ENCODE peak calls at places on chromosomes 7 and 10, in six cellular contexts. B, S, R, J, G and H are unnamed samples.

GRCh38 chr10:68075550-68076004 is 494 bp upstream of the HERC4 start:
- DNase-seq in B (no peak), S (no peak), R (no peak), J (no peak), G (no peak), H (no peak)

GRCh38 chr10:98920807-98921206 is 314.8 kb downstream of the HPSE2 start:
- DNase-seq in B (no peak), S (no peak), R (no peak), J (no peak), G (no peak), H (peak; percentile 27)

GRCh38 chr10:111128331-111129167 is 51.7 kb downstream of the ADRA2A start:
- DNase-seq in B (peak; percentile 52), S (peak; percentile 44), R (peak; percentile 52), J (no peak), G (no peak), H (no peak)

GRCh38 chr10:2813277-2813676 is 254.1 kb upstream of the PFKP start:
- DNase-seq in B (no peak), S (no peak), R (no peak), J (no peak), G (no peak), H (no peak)

GRCh38 chr7:94908204-94909022 is 1.0 kb downstream of the PPP1R9A start:
- DNase-seq in B (peak; percentile 52), S (no peak), R (peak; percentile 72), J (peak; percentile 81), G (peak; percentile 52), H (peak; percentile 32)

GRCh38 chr7:103632972-103633371 is 187.0 kb upstream of the SLC26A5 start:
- DNase-seq in B (no peak), S (no peak), R (no peak), J (no peak), G (no peak), H (no peak)

GRCh38 chr10:3081383-3081981 is 14.1 kb downstream of the PFKP start:
- DNase-seq in B (no peak), S (no peak), R (no peak), J (no peak), G (no peak), H (no peak)

GRCh38 chr10:86219271-86219670 is 147.3 kb downstream of the GRID1 start:
- DNase-seq in B (no peak), S (no peak), R (no peak), J (no peak), G (no peak), H (no peak)

GRCh38 chr7:7681191-7681935 is 37.0 kb downstream of the RPA3 start:
- DNase-seq in B (peak; percentile 56), S (no peak), R (no peak), J (peak; percentile 71), G (peak; percentile 46), H (peak; percentile 61)

GRCh38 chr10:93086289-93086688 is 12.6 kb downstream of the CYP26A1 start:
- DNase-seq in B (no peak), S (no peak), R (peak; percentile 22), J (no peak), G (no peak), H (no peak)

GRCh38 chr10:124248056-124248455 is 154.7 kb upstream of the CHST15 start:
- DNase-seq in B (no peak), S (no peak), R (no peak), J (no peak), G (no peak), H (no peak)

GRCh38 chr10:82277591-82277990 is 402.6 kb downstream of the NRG3 start:
- DNase-seq in B (no peak), S (no peak), R (no peak), J (no peak), G (no peak), H (no peak)

GRCh38 chr7:138889982-138890381 is 91.2 kb downstream of the KIAA1549 start:
- DNase-seq in B (no peak), S (no peak), R (no peak), J (no peak), G (no peak), H (no peak)

GRCh38 chr10:44974628-44975431 is 3.8 kb downstream of the DEPP1 start:
- DNase-seq in B (peak; percentile 77), S (peak; percentile 87), R (peak; percentile 76), J (peak; percentile 75), G (peak; percentile 77), H (peak; percentile 85)

GRCh38 chr7:139153832-139154231 is 44.3 kb upstream of the ZC3HAV1 start:
- DNase-seq in B (no peak), S (no peak), R (no peak), J (no peak), G (no peak), H (no peak)

GRCh38 chr10:133094866-133095265 is 7.1 kb downstream of the ADGRA1 start:
- DNase-seq in B (no peak), S (no peak), R (no peak), J (no peak), G (no peak), H (no peak)

GRCh38 chr10:15789793-15790525 is 70.2 kb upstream of the ITGA8 start:
- DNase-seq in B (no peak), S (no peak), R (no peak), J (no peak), G (no peak), H (peak; percentile 87)

GRCh38 chr7:112103246-112103645 is 103.0 kb downstream of the DOCK4 start:
- DNase-seq in B (no peak), S (no peak), R (no peak), J (peak; percentile 56), G (no peak), H (peak; percentile 67)

GRCh38 chr7:85471740-85472139 is 284.9 kb upstream of the SEMA3D start:
- DNase-seq in B (no peak), S (no peak), R (no peak), J (no peak), G (no peak), H (no peak)

GRCh38 chr7:16904086-16904485 is 22.3 kb upstream of the AGR3 start:
- DNase-seq in B (no peak), S (no peak), R (no peak), J (no peak), G (no peak), H (no peak)

GRCh38 chr10:132984801-132985545 is 42.6 kb upstream of the CFAP46 start:
- DNase-seq in B (no peak), S (no peak), R (peak; percentile 84), J (peak; percentile 62), G (no peak), H (no peak)

GRCh38 chr10:78236416-78237015 is 202.9 kb downstream of the RPS24 start:
- DNase-seq in B (no peak), S (no peak), R (no peak), J (no peak), G (no peak), H (no peak)

GRCh38 chr7:112362796-112363195 is 87.5 kb upstream of the IFRD1 start:
- DNase-seq in B (no peak), S (no peak), R (no peak), J (peak; percentile 33), G (no peak), H (peak; percentile 42)

GRCh38 chr10:31317652-31318381 is 1.2 kb upstream of the ZEB1 start:
- DNase-seq in B (peak; percentile 65), S (no peak), R (no peak), J (no peak), G (no peak), H (no peak)

GRCh38 chr10:34854147-34854601 is 39.1 kb upstream of the PARD3 start:
- DNase-seq in B (no peak), S (no peak), R (no peak), J (no peak), G (no peak), H (no peak)

GRCh38 chr10:60182691-60183090 is 207.0 kb downstream of the ANK3 start:
- DNase-seq in B (no peak), S (no peak), R (no peak), J (no peak), G (no peak), H (peak; percentile 11)

GRCh38 chr10:81873231-81873931 is 1.6 kb upstream of the NRG3 start:
- DNase-seq in B (no peak), S (no peak), R (no peak), J (no peak), G (no peak), H (no peak)

GRCh38 chr7:131381069-131381838 is 53.6 kb downstream of the MKLN1 start:
- DNase-seq in B (no peak), S (no peak), R (no peak), J (no peak), G (no peak), H (peak; percentile 43)

GRCh38 chr7:2066251-2066919 is 166.4 kb downstream of the MAD1L1 start:
- DNase-seq in B (no peak), S (no peak), R (no peak), J (no peak), G (no peak), H (no peak)

GRCh38 chr10:3071405-3072198 is 4.3 kb downstream of the PFKP start:
- DNase-seq in B (no peak), S (no peak), R (no peak), J (no peak), G (no peak), H (no peak)

GRCh38 chr10:80507484-80507880 is 30.2 kb upstream of the SH2D4B start:
- DNase-seq in B (no peak), S (no peak), R (no peak), J (no peak), G (no peak), H (no peak)
- H3K27ac ChIP-seq in B (no peak overlapping the region), S (no peak overlapping the region), R (no peak overlapping the region), J (no peak overlapping the region), G (no peak overlapping the region), H (no peak overlapping the region)

DNA sequence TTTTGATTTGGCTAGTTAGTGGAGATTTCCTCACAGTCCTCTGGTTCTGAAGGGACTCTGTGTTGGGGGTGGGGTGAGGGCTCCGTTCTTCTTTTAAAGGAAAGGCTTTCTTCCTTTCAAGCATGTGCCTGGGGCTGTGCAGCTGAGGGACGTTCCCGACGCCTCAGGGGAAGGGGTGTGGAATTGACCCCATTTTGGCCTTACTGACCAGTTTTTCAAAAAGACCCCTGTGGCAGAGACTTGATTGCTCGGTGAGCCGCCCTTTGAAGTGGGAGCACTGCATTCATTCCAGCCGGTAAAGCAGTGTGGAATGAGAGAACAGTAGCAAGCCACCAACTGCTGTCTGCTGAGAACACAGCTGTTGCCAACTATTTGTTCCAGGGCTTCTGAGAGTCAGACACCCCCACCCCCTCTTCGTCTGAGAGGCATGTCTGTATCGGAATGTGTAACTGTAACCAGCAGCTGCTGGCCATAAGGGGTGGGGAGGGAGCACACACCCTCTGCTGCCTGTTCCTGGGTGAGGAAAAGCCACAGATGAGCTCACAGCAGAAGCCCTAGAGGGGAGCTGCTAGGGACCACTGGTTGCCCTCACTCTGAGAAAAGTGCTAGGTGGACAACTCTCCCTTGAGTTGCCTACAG is 33.1 kb downstream of the WBP1L start:
- DNase-seq in B (peak; percentile 78), S (peak; percentile 96), R (peak; percentile 83), J (peak; percentile 83), G (peak; percentile 88), H (peak; percentile 98)
- H3K4me1 ChIP-seq in B (peaks cover 64% of the 10 kb centered on the region), S (peaks cover 90% of the 10 kb centered on the region), R (peaks cover 31% of the 10 kb centered on the region), J (peaks cover 63% of the 10 kb centered on the region), G (peaks cover 30% of the 10 kb centered on the region), H (peaks cover 66% of the 10 kb centered on the region)

GRCh38 chr7:117489016-117489415 is 9.2 kb downstream of the CFTR start:
- DNase-seq in B (no peak), S (no peak), R (no peak), J (no peak), G (no peak), H (no peak)
- H3K27me3 ChIP-seq in B (no peaks in the 10 kb centered on the region), S (no peaks in the 10 kb centered on the region), R (no peaks in the 10 kb centered on the region), J (no peaks in the 10 kb centered on the region), G (no peaks in the 10 kb centered on the region), H (no peaks in the 10 kb centered on the region)

DNA sequence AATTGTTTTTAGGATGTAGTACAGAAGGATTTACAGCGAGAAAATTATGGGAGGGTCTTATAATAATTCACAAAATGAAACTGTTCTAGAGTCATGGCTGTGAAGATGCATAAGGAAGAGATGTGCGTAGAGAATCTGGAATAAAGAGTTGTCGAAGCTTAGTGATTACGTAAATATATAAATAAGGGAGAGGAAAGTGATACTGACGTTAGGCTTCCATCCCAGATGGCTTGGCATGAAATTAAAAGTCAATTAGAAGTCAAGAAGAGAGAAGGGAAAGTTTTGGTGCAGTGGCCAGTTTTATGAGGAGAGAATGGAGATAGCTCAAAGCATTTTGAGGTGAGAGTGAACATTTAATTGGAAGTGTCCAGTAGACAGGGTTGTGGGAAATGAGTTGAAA is 85.5 kb downstream of the LCOR start:
- DNase-seq in B (no peak), S (no peak), R (no peak), J (no peak), G (no peak), H (no peak)
- H3K27ac ChIP-seq in B (no peak overlapping the region), S (no peak overlapping the region), R (no peak overlapping the region), J (no peak overlapping the region), G (no peak overlapping the region), H (no peak overlapping the region)